ENCODE peak calls at places on chromosomes 16 and 17, in seven cellular contexts. P is H9, N is astrocyte, Y is endodermal cell, Q is brain microvascular endothelial cell, C is mammary epithelial cell, B is A549. D is an unnamed sample.

GRCh38 chr16:56645311-56645710 is 6.4 kb upstream of the MT1B start:
- DNase-seq in P (no peak), N (no peak), Y (no peak), Q (no peak), C (peak), B (no peak), D (no peak)

GRCh38 chr17:35191001-35191695 is 3.0 kb downstream of the SLC35G3 start:
- DNase-seq in P (no peak), N (no peak), Y (no peak), Q (no peak), C (no peak), B (no peak), D (peak)

GRCh38 chr16:24493859-24494258 is 45.5 kb upstream of the RBBP6 start:
- DNase-seq in P (no peak), N (no peak), Y (no peak), Q (no peak), C (peak), B (peak), D (no peak)

GRCh38 chr17:57342963-57343589 is 86.8 kb downstream of the MSI2 start:
- DNase-seq in P (no peak), N (no peak), Y (no peak), Q (no peak), C (no peak), B (no peak), D (no peak)

GRCh38 chr16:20676268-20676828 is 21.1 kb downstream of the ACSM1 start:
- DNase-seq in P (no peak), N (no peak), Y (no peak), Q (no peak), C (peak), B (no peak), D (peak)

GRCh38 chr16:3580686-3581085 is 3.5 kb upstream of the NLRC3 start:
- DNase-seq in P (no peak), N (peak), Y (no peak), Q (peak), C (no peak), B (no peak), D (no peak)

GRCh38 chr17:57111386-57111785 is 26.3 kb downstream of the AKAP1 start:
- DNase-seq in P (no peak), N (no peak), Y (no peak), Q (no peak), C (no peak), B (no peak), D (no peak)

GRCh38 chr17:47959825-47960655 is 2.4 kb upstream of the PRR15L start:
- DNase-seq in P (no peak), N (no peak), Y (peak), Q (no peak), C (no peak), B (no peak), D (no peak)

GRCh38 chr16:8950580-8951077 is 13.1 kb downstream of the USP7 start:
- DNase-seq in P (no peak), N (peak), Y (peak), Q (peak), C (no peak), B (no peak), D (no peak)

GRCh38 chr17:66953661-66954060 is 10.8 kb upstream of the CACNG4 start:
- DNase-seq in P (no peak), N (no peak), Y (no peak), Q (no peak), C (no peak), B (no peak), D (no peak)

GRCh38 chr17:39927928-39928867 is 666 bp downstream of the LRRC3C start:
- DNase-seq in P (peak), N (no peak), Y (peak), Q (peak), C (no peak), B (peak), D (peak)

GRCh38 chr16:4944333-4945281 is 7.7 kb upstream of the PPL start:
- DNase-seq in P (peak), N (peak), Y (peak), Q (peak), C (peak), B (peak), D (peak)

GRCh38 chr17:29560306-29560705 is 6.5 kb downstream of the ABHD15 start:
- DNase-seq in P (no peak), N (no peak), Y (peak), Q (no peak), C (no peak), B (no peak), D (no peak)

GRCh38 chr17:37576281-37576680 is 32.9 kb downstream of the SYNRG start:
- DNase-seq in P (no peak), N (no peak), Y (no peak), Q (no peak), C (peak), B (no peak), D (no peak)

GRCh38 chr16:69225136-69225535 is 38.2 kb downstream of the SNTB2 start:
- DNase-seq in P (no peak), N (no peak), Y (no peak), Q (no peak), C (no peak), B (no peak), D (peak)

GRCh38 chr17:78764871-78765270 is 17.2 kb downstream of the CYTH1 start:
- DNase-seq in P (no peak), N (no peak), Y (no peak), Q (no peak), C (no peak), B (no peak), D (no peak)

GRCh38 chr17:82616021-82616703 is 32.1 kb downstream of the WDR45B start:
- DNase-seq in P (no peak), N (no peak), Y (no peak), Q (no peak), C (no peak), B (no peak), D (no peak)

GRCh38 chr17:37676115-37676925 is 33.1 kb upstream of the DDX52 start:
- DNase-seq in P (no peak), N (no peak), Y (peak), Q (no peak), C (no peak), B (no peak), D (no peak)

GRCh38 chr16:3879258-3879886 is 1.1 kb downstream of the CREBBP start:
- DNase-seq in P (peak), N (no peak), Y (peak), Q (no peak), C (no peak), B (no peak), D (no peak)

GRCh38 chr16:82700541-82701240 is 73.9 kb downstream of the CDH13 start:
- DNase-seq in P (no peak), N (peak), Y (no peak), Q (peak), C (no peak), B (no peak), D (peak)

GRCh38 chr16:22671301-22672076 is 142.5 kb upstream of the HS3ST2 start:
- DNase-seq in P (peak), N (no peak), Y (peak), Q (no peak), C (no peak), B (no peak), D (no peak)

GRCh38 chr16:50297301-50298074 is 31.1 kb downstream of the ADCY7 start:
- DNase-seq in P (peak), N (no peak), Y (peak), Q (no peak), C (no peak), B (no peak), D (no peak)

GRCh38 chr17:41810659-41811548 is 845 bp downstream of the P3H4 start:
- DNase-seq in P (peak), N (no peak), Y (peak), Q (no peak), C (no peak), B (no peak), D (no peak)

GRCh38 chr17:11996722-11997146 is 541 bp downstream of the ZNF18 start:
- DNase-seq in P (no peak), N (peak), Y (no peak), Q (peak), C (peak), B (peak), D (peak)

GRCh38 chr16:17271687-17272086 is 199.1 kb downstream of the XYLT1 start:
- DNase-seq in P (no peak), N (peak), Y (no peak), Q (no peak), C (no peak), B (no peak), D (no peak)

GRCh38 chr16:17272716-17273115 is 198.0 kb downstream of the XYLT1 start:
- DNase-seq in P (no peak), N (no peak), Y (no peak), Q (no peak), C (no peak), B (no peak), D (no peak)

GRCh38 chr16:17270111-17270510 is 200.6 kb downstream of the XYLT1 start:
- DNase-seq in P (no peak), N (no peak), Y (no peak), Q (no peak), C (no peak), B (no peak), D (no peak)

GRCh38 chr16:17269434-17269833 is 201.3 kb downstream of the XYLT1 start:
- DNase-seq in P (no peak), N (peak), Y (no peak), Q (no peak), C (no peak), B (no peak), D (no peak)

GRCh38 chr16:17270683-17271109 is 200.1 kb downstream of the XYLT1 start:
- DNase-seq in P (no peak), N (no peak), Y (no peak), Q (no peak), C (no peak), B (no peak), D (no peak)
- H3K27ac ChIP-seq in P (no peak), N (no peak), Y (no peak), Q (no peak), C (no peak), B (peak), D (no peak)

GRCh38 chr16:89320717-89321501 is 103.4 kb downstream of the ZNF778 start:
- DNase-seq in P (peak), N (peak), Y (peak), Q (no peak), C (no peak), B (peak), D (no peak)

GRCh38 chr16:89325861-89326471 is 108.5 kb downstream of the ZNF778 start:
- DNase-seq in P (no peak), N (peak), Y (no peak), Q (peak), C (peak), B (peak), D (peak)

GRCh38 chr16:89324056-89325010 is 106.8 kb downstream of the ZNF778 start:
- DNase-seq in P (no peak), N (peak), Y (no peak), Q (peak), C (no peak), B (no peak), D (no peak)

GRCh38 chr16:89322381-89323119 is 105.0 kb downstream of the ZNF778 start:
- DNase-seq in P (peak), N (peak), Y (peak), Q (no peak), C (no peak), B (peak), D (peak)

GRCh38 chr16:89323120-89323960 is 105.8 kb downstream of the ZNF778 start:
- DNase-seq in P (no peak), N (no peak), Y (no peak), Q (no peak), C (no peak), B (no peak), D (no peak)
- H3K27ac ChIP-seq in P (peak), N (peak), Y (peak), Q (peak), C (no peak), B (peak), D (peak)

GRCh38 chr16:81625544-81626152 is 153.4 kb upstream of the PLCG2 start:
- DNase-seq in P (no peak), N (peak), Y (no peak), Q (no peak), C (peak), B (no peak), D (peak)
- H3K27ac ChIP-seq in P (no peak), N (peak), Y (no peak), Q (no peak), C (peak), B (peak), D (peak)

GRCh38 chr17:63150994-63151464 is 185.0 kb downstream of the TANC2 start:
- DNase-seq in P (no peak), N (peak), Y (peak), Q (no peak), C (no peak), B (no peak), D (no peak)
- H3K27ac ChIP-seq in P (peak), N (peak), Y (peak), Q (no peak), C (no peak), B (no peak), D (no peak)

GRCh38 chr17:44947461-44948314 is at the start of gene KIF18B:
- DNase-seq in P (peak), N (peak), Y (peak), Q (peak), C (peak), B (peak), D (peak)
- H3K27ac ChIP-seq in P (no peak), N (peak), Y (peak), Q (peak), C (peak), B (peak), D (peak)

GRCh38 chr17:64074704-64075484 is 54.5 kb upstream of the ICAM2 start:
- DNase-seq in P (no peak), N (peak), Y (no peak), Q (no peak), C (peak), B (peak), D (no peak)

GRCh38 chr17:64077409-64077808 is 52.5 kb downstream of the ERN1 start:
- DNase-seq in P (no peak), N (no peak), Y (no peak), Q (no peak), C (no peak), B (no peak), D (no peak)

GRCh38 chr17:64071111-64071510 is 50.7 kb upstream of the ICAM2 start:
- DNase-seq in P (no peak), N (no peak), Y (no peak), Q (no peak), C (no peak), B (no peak), D (no peak)

GRCh38 chr17:64070213-64070612 is 49.8 kb upstream of the ICAM2 start:
- DNase-seq in P (no peak), N (no peak), Y (no peak), Q (no peak), C (no peak), B (no peak), D (no peak)

GRCh38 chr17:64073771-64074703 is 53.6 kb upstream of the ICAM2 start:
- DNase-seq in P (no peak), N (no peak), Y (peak), Q (no peak), C (no peak), B (no peak), D (no peak)
- H3K27ac ChIP-seq in P (no peak), N (no peak), Y (no peak), Q (no peak), C (no peak), B (peak), D (no peak)

GRCh38 chr17:14428640-14429029 is 127.8 kb downstream of the HS3ST3B1 start:
- DNase-seq in P (no peak), N (no peak), Y (no peak), Q (no peak), C (no peak), B (no peak), D (no peak)
- H3K27ac ChIP-seq in P (no peak), N (no peak), Y (no peak), Q (no peak), C (no peak), B (no peak), D (no peak)

DNA sequence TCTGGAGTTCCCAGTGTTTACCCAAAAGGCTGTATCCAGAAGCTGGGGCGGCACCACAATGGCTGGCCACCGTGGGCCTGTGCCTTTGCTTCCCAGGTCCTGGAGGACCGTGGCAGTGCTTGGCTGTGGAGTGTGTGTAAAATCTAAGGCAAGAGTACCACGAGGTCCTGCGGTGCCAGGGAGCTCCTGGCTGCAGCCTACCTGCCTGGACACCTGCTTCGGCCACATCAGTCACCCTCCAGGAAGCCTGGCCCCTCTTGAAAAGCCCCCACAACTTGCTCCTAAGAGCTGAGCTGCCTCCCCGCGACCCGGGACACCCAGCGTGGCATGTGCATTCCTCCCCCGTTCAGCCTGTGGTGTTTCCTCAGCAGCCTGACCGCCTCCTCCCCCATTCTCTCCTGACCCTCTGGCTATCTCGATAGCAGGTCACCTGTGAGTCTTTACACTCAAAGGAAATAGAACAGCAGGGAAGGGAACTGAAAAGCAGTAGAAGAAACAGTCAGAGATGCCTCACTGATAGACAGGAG is 7.9 kb downstream of the TIMM22 start:
- DNase-seq in P (no peak), N (no peak), Y (no peak), Q (no peak), C (no peak), B (no peak), D (no peak)
- H3K27ac ChIP-seq in P (no peak), N (no peak), Y (no peak), Q (no peak), C (no peak), B (no peak), D (peak)

GRCh38 chr17:42853004-42853403 is 2.0 kb downstream of the AOC3 start:
- DNase-seq in P (no peak), N (no peak), Y (no peak), Q (no peak), C (no peak), B (no peak), D (no peak)

GRCh38 chr17:42853597-42853967 is 2.6 kb downstream of the AOC3 start:
- DNase-seq in P (no peak), N (no peak), Y (no peak), Q (no peak), C (no peak), B (no peak), D (no peak)

GRCh38 chr17:42855048-42855596 is 4.1 kb downstream of the AOC3 start:
- DNase-seq in P (no peak), N (no peak), Y (no peak), Q (no peak), C (no peak), B (no peak), D (no peak)

GRCh38 chr17:42852351-42852750 is 1.4 kb downstream of the AOC3 start:
- DNase-seq in P (no peak), N (no peak), Y (no peak), Q (no peak), C (no peak), B (no peak), D (no peak)

GRCh38 chr17:42853968-42854790 is 3.2 kb downstream of the AOC3 start:
- DNase-seq in P (no peak), N (no peak), Y (no peak), Q (no peak), C (no peak), B (no peak), D (no peak)
- H3K27ac ChIP-seq in P (no peak), N (no peak), Y (no peak), Q (no peak), C (no peak), B (no peak), D (no peak)

D was measured in endothelial cell of umbilical vein.